ENCODE peak calls at places on chromosomes 2 and 18, in eight cellular contexts. B is DMS153; L is activated CD4-positive, alpha-beta T cell treated with anti-CD3 and anti-CD28 coated beads for 24 hours; X is bronchial epithelial cell; M is EL; H is NCI-H748 treated with DMSO at 0.1 percent for 48 hours; G is IMR-90; T is dermis microvascular lymphatic vessel endothelial cell. E is an unnamed sample.

GRCh38 chr2:120395221-120395620 is 49.3 kb downstream of the INHBB start:
- DNase-seq in B (no peak), L (no peak), X (no peak), M (no peak), H (no peak), G (no peak), T (no peak), E (no peak)

GRCh38 chr2:106970471-106971261 is 84.7 kb upstream of the ST6GAL2 start:
- DNase-seq in B (no peak), L (no peak), X (peak), M (peak), H (no peak), G (peak), T (no peak), E (peak)

GRCh38 chr2:10305715-10306114 is 3.0 kb downstream of the HPCAL1 start:
- DNase-seq in B (no peak), L (no peak), X (no peak), M (no peak), H (no peak), G (no peak), T (no peak), E (no peak)

GRCh38 chr18:43774497-43774896 is 497.2 kb upstream of the SYT4 start:
- DNase-seq in B (no peak), L (no peak), X (no peak), M (no peak), H (no peak), G (no peak), T (no peak), E (no peak)

GRCh38 chr2:28709101-28709500 is 42.5 kb upstream of the PPP1CB start:
- DNase-seq in B (peak), L (no peak), X (no peak), M (no peak), H (no peak), G (peak), T (no peak), E (peak)

GRCh38 chr2:120343433-120344105 is 2.4 kb upstream of the INHBB start:
- DNase-seq in B (peak), L (peak), X (peak), M (peak), H (peak), G (peak), T (peak), E (peak)

GRCh38 chr2:47751856-47752414 is 31.0 kb upstream of the MSH6 start:
- DNase-seq in B (no peak), L (no peak), X (no peak), M (no peak), H (no peak), G (no peak), T (no peak), E (no peak)

GRCh38 chr2:190649035-190649797 is at the start of gene NAB1:
- DNase-seq in B (no peak), L (peak), X (no peak), M (peak), H (peak), G (peak), T (peak), E (peak)

GRCh38 chr2:40240067-40240466 is 211.8 kb downstream of the SLC8A1 start:
- DNase-seq in B (peak), L (no peak), X (peak), M (peak), H (no peak), G (peak), T (peak), E (peak)

GRCh38 chr2:201254331-201254730 is 6.0 kb upstream of the CASP8 start:
- DNase-seq in B (peak), L (no peak), X (peak), M (peak), H (no peak), G (peak), T (no peak), E (peak)

GRCh38 chr18:75121266-75121665 is 87.7 kb downstream of the PTGR3 start:
- DNase-seq in B (no peak), L (no peak), X (no peak), M (no peak), H (no peak), G (no peak), T (no peak), E (no peak)

GRCh38 chr2:98378901-98379300 is 32.6 kb downstream of the CNGA3 start:
- DNase-seq in B (peak), L (no peak), X (peak), M (no peak), H (no peak), G (peak), T (peak), E (peak)

GRCh38 chr18:40583671-40584070 is 1371.4 kb upstream of the PIK3C3 start:
- DNase-seq in B (no peak), L (no peak), X (no peak), M (no peak), H (no peak), G (no peak), T (no peak), E (no peak)

GRCh38 chr2:180979935-180980184 is 545 bp upstream of the UBE2E3 start:
- DNase-seq in B (no peak), L (no peak), X (no peak), M (no peak), H (no peak), G (peak), T (no peak), E (no peak)

GRCh38 chr2:28206786-28207185 is 185.9 kb upstream of the FOSL2 start:
- DNase-seq in B (no peak), L (no peak), X (no peak), M (no peak), H (peak), G (no peak), T (peak), E (no peak)

GRCh38 chr2:165462433-165462832 is 7.1 kb upstream of the CSRNP3 start:
- DNase-seq in B (peak), L (no peak), X (no peak), M (no peak), H (peak), G (no peak), T (no peak), E (no peak)

GRCh38 chr2:75065402-75066008 is 107.1 kb downstream of the POLE4 start:
- DNase-seq in B (no peak), L (no peak), X (peak), M (peak), H (no peak), G (peak), T (no peak), E (peak)